ENCODE peak calls at places on chromosome 9, in eight cellular contexts. C is uterus, R is prostate gland, G is Panc1, E is Caco-2, L is lower leg skin, I is mammary epithelial cell, K is fibroblast of pulmonary artery. F is an unnamed sample.

GRCh38 chr9:98488578-98489312 is 220.0 kb downstream of the GABBR2 start:
- DNase-seq in G (no peak), E (no peak), I (peak), K (peak), R (no peak), L (no peak), C (no peak), F (no peak)

GRCh38 chr9:97502222-97502983 is 937 bp downstream of the TMOD1 start:
- DNase-seq in K (no peak), R (no peak), E (no peak), G (no peak), I (no peak), L (no peak), C (peak), F (peak)

GRCh38 chr9:92188969-92189781 is 74.0 kb upstream of the SPTLC1 start:
- DNase-seq in E (no peak), G (no peak), I (no peak), C (no peak), K (no peak), R (no peak), L (no peak), F (no peak)

GRCh38 chr9:21682981-21683380 is 119.5 kb upstream of the MTAP start:
- DNase-seq in R (no peak), C (no peak), G (peak), E (no peak), I (peak), L (no peak), K (peak), F (no peak)

GRCh38 chr9:12441509-12441908 is 251.7 kb upstream of the TYRP1 start:
- DNase-seq in I (no peak), G (no peak), K (no peak), C (no peak), L (no peak), R (no peak), E (no peak), F (no peak)

GRCh38 chr9:127225747-127226646 is 38.6 kb upstream of the GARNL3 start:
- DNase-seq in L (no peak), K (no peak), G (no peak), R (no peak), I (no peak), C (peak), E (no peak), F (peak)

GRCh38 chr9:127168756-127169506 is 46.5 kb upstream of the ANGPTL2 start:
- DNase-seq in I (no peak), C (peak), L (no peak), E (peak), K (no peak), R (no peak), G (no peak), F (no peak)

GRCh38 chr9:90770339-90770738 is 31.3 kb upstream of the SYK start:
- DNase-seq in E (no peak), R (no peak), G (no peak), C (no peak), K (no peak), L (no peak), I (no peak), F (no peak)

GRCh38 chr9:98018347-98018746 is 35.2 kb downstream of the ANP32B start:
- DNase-seq in E (no peak), L (no peak), G (no peak), R (peak), C (no peak), I (no peak), K (no peak), F (no peak)

GRCh38 chr9:113888361-113888760 is 12.3 kb downstream of the ZNF618 start:
- DNase-seq in E (no peak), G (no peak), R (no peak), C (no peak), L (no peak), K (no peak), I (no peak), F (no peak)

GRCh38 chr9:93809204-93809940 is 145.8 kb downstream of the BARX1 start:
- DNase-seq in I (no peak), E (no peak), C (no peak), R (no peak), G (no peak), K (no peak), L (no peak), F (peak)

GRCh38 chr9:124286292-124286931 is 28.7 kb downstream of the NEK6 start:
- DNase-seq in C (no peak), R (no peak), K (peak), L (no peak), I (no peak), E (no peak), G (no peak), F (peak)

GRCh38 chr9:88593537-88594185 is 58.7 kb downstream of the NXNL2 start:
- DNase-seq in R (peak), L (peak), I (peak), G (peak), E (no peak), C (peak), K (peak), F (no peak)

GRCh38 chr9:129320575-129321311 is 142.7 kb upstream of the IER5L start:
- DNase-seq in G (no peak), R (peak), I (no peak), K (peak), E (peak), C (peak), L (peak), F (peak)
- H3K4me3 ChIP-seq in G (peak), R (peak), I (no peak), K (peak), E (no peak), C (peak), L (no peak), F (peak)

DNA sequence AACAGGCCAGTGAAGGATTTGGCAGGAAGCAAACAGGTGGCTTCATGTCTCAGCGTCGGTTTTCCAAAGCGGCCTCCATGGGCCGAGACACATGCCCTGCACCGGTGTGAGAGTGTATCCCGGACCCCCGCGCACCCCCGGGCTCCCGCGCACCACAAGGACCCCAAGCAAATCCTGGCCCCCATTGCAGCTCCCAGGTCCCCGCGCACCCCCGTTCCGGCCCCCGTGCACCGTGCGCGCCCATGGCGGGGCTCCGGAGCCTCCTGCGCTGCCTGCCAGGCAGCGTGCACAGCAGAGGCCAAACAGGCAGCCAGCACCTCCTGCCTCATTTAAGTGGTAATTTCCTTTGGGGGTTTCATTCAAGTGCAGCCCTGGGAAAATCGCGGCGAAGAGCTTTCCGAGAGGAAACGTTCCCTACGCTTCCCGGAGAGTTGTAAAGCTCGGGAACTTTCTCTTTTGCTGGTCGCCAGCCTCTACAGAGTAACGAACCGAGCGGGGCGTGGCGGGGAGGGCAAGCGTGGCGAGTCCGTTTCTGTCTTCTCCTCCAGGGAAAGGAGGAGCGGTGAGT is 145.5 kb upstream of the SLC24A2 start:
- DNase-seq in E (no peak), K (peak), L (no peak), R (no peak), G (no peak), C (no peak), I (no peak), F (no peak)
- H3K4me3 ChIP-seq in E (peak), K (peak), L (peak), R (peak), G (peak), C (peak), I (peak), F (peak)

GRCh38 chr9:3180696-3181048 is 336.8 kb upstream of the PUM3 start:
- DNase-seq in I (no peak), C (no peak), R (no peak), E (no peak), G (no peak), L (no peak), K (no peak), F (no peak)
- H3K4me3 ChIP-seq in I (peak), C (no peak), R (peak), E (no peak), G (no peak), L (no peak), K (no peak), F (no peak)

GRCh38 chr9:122464633-122465567 is 12.8 kb downstream of the OR1J1 start:
- DNase-seq in K (peak), G (no peak), C (peak), R (peak), L (peak), I (peak), E (peak), F (peak)
- H3K4me3 ChIP-seq in K (peak), G (peak), C (peak), R (peak), L (peak), I (peak), E (no peak), F (peak)

DNA sequence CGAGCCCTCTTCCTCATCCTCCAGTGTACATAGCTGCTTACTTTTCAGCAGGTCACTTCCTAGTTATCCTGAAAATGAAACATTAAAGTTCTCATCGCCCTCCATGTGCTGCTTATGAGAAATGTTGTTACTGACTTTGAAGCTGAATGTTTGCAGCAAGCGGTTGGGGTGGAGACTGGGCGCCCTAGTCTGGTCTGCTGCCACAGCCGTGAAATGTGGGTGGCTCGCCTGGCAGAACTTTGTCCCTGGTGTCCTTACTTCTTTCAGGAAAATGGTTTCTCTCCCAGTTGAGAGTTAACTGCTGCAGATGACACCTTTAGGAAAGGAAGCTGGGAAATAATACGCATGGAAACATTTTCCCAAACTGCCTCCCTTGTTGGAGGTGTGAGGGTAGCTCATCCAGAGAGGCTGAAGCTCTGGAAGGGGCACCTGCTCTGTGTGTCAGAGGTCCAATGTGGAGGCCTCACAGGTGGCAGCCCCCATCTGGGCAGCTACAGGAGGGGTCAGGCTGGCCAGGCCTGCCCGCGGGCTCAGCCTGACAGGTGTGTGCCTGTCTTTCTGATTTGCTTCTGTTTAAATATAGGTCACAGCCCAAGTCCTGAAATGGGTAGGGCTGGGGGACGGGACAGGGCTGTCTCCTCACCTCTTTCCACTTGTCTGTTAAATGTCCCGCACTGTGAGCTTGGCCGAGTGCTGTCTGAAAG is 24.0 kb downstream of the TRAF2 start:
- DNase-seq in G (no peak), L (no peak), R (no peak), K (no peak), C (no peak), E (no peak), I (no peak), F (no peak)
- H3K4me3 ChIP-seq in G (no peak), L (no peak), R (no peak), K (no peak), C (no peak), E (no peak), I (no peak), F (no peak)

DNA sequence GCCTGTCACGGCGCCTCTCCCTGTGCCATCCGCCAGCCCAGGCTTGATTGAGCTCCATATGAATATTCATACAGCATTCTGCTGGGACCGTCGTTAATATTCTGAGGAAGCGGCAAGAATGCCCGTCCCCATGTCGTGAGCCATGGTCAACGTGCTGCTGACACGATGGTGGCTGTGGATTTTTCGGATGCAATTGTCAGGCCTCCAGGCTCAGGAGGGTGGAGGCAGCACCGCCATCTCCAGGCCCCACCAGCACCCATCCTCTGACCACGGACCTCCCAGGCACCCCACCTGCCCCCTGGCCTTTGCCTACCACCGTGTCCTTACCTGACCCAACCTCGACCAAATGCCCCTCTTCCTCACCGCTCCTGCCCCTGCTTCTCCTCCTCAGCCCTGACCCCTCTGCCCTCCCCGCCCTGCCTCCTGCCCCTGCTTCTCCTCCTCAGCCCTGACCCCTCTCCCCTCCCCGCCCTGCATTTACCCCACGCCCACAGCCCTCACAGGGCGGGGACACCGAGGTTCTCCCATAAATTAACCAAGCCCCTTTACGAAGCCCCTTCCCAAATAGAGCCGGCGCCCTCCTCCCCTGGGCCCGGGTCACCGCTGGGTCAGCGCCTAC is 9.9 kb downstream of the TMEM250 start:
- DNase-seq in E (no peak), C (peak), G (no peak), K (no peak), L (no peak), I (no peak), R (no peak), F (no peak)
- H3K4me3 ChIP-seq in E (peak), C (no peak), G (no peak), K (no peak), L (no peak), I (no peak), R (no peak), F (peak)

DNA sequence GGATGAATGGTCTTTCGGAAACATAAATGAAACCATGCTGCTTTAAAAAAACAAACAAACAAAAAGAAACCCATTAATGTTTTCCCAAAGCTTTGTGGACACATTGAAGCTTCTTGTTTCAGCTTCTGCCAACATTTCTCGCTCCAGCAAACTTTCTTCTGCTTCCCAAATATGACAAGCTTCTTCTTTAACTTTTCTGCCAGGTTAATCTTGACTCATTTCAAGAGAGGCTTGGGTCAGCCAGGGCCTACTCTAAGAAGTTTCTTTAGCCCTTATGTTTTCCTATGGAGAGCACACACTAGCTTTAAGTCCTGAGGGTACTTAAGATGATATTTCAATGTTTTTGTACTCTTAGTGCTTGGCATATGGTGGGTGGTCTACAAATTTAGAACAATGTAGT is 6.1 kb downstream of the ANXA1 start:
- DNase-seq in C (no peak), K (no peak), G (no peak), E (no peak), L (no peak), R (no peak), I (no peak), F (no peak)
- H3K4me3 ChIP-seq in C (no peak), K (no peak), G (no peak), E (no peak), L (no peak), R (no peak), I (no peak), F (no peak)

DNA sequence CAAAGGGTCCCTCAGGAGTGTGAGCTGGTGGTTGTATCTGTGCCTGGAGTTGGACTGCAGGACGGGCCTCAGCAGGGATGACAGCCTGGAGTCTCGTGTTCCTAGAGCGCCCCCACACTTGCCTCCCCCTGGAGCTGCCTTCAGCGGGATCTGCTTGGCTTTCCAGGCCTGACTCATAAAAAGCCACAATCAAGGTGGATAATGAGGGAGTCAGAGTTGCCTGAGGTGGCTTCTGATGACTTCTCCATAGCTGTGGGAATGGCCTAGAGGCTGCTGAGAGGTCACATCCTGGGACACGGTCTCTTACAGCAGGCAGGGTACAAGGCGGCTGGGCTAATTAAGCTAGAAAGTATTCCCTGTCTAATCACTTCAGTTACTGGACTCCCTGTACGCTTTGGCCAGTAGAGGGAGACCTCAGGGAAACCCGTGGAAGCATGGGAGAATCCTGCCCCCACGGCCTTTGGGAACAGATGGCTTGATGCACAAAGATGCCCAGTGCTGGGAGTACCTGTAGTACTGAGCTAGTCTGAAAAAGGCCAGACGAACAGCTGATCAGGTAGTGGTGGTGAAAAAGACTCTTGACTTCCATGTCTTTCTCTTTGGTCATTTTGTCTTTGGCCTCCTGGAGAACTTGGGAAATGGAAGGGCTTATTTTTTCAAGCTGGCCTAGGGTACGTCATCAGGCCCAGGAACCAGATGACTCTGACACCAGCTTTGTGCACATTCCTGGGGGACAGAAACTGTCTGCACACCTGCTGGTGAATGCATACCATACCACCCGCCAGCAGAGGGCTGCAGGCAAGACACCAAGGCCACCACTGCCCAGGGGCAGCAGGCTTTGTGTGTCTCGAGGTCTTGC is 16.1 kb upstream of the FRRS1L start:
- DNase-seq in K (peak), L (no peak), R (peak), G (no peak), E (peak), C (no peak), I (peak), F (no peak)
- H3K4me3 ChIP-seq in K (no peak), L (no peak), R (no peak), G (no peak), E (no peak), C (no peak), I (no peak), F (no peak)

GRCh38 chr9:36823934-36824333 is 210.1 kb downstream of the PAX5 start:
- DNase-seq in C (no peak), R (no peak), K (no peak), L (no peak), I (no peak), G (no peak), E (no peak), F (no peak)
- H3K4me3 ChIP-seq in C (no peak), R (no peak), K (no peak), L (no peak), I (no peak), G (no peak), E (no peak), F (no peak)

GRCh38 chr9:110672873-110673508 is 4.4 kb downstream of the MUSK start:
- DNase-seq in K (no peak), L (no peak), E (no peak), I (no peak), R (no peak), G (no peak), C (no peak), F (no peak)

GRCh38 chr9:110671849-110672248 is 3.3 kb downstream of the MUSK start:
- DNase-seq in L (no peak), I (no peak), K (no peak), C (no peak), G (no peak), E (no peak), R (no peak), F (no peak)

GRCh38 chr9:110669439-110669838 is 848 bp downstream of the MUSK start:
- DNase-seq in R (no peak), C (no peak), E (no peak), L (no peak), G (no peak), K (peak), I (peak), F (no peak)

DNA sequence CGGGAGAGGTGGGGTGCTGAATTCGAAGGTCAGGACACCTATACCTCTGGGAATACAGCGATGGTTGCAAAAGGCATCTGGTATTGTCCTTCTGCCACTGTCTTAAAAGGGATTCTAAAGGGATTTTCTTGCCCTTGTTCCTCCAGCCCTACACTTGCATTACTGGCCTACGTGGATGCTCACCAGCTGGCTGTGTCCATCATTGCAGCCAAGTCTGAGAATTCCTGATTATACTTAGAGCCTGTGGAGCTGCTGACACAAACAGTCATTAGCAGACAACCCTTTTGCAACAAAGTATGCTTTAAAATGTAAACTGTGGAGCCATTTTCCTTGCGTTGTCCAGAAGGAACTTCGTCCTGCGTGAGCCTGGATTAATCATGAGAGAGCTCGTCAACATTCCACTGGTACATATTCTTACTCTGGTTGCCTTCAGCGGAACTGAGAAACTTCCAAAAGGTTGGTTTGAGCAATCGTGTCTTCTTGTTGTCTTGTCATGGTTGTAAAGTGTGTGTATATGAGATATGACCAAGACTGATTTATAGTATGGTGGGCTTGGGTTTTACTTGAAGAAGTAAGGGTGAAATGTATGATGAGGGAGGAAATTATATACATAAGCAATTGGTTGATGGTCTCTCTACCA is at the start of gene MUSK:
- DNase-seq in L (no peak), K (no peak), C (no peak), E (no peak), I (no peak), R (no peak), G (no peak), F (no peak)
- H3K4me3 ChIP-seq in L (no peak), K (no peak), C (no peak), E (no peak), I (no peak), R (no peak), G (no peak), F (no peak)